ENCODE peak calls at places on chromosomes 13 and 19, in four cellular contexts. D is AG04449, Q is HFF-Myc, R is fibroblast of the aortic adventitia. P is an unnamed sample.

GRCh38 chr19:10602330-10603083 is 15.4 kb upstream of the AP1M2 start:
- DNase-seq in D (no peak), Q (no peak), R (peak), P (no peak)

GRCh38 chr19:16449330-16449961 is 22.3 kb downstream of the EPS15L1 start:
- DNase-seq in D (no peak), Q (no peak), R (no peak), P (no peak)

GRCh38 chr13:112616586-112617381 is 28.8 kb upstream of the TUBGCP3 start:
- DNase-seq in D (no peak), Q (no peak), R (peak), P (no peak)

GRCh38 chr19:38725469-38726283 is 18.6 kb downstream of the CAPN12 start:
- DNase-seq in D (no peak), Q (no peak), R (no peak), P (no peak)

GRCh38 chr19:38059897-38060296 is 152.9 kb downstream of the SIPA1L3 start:
- DNase-seq in D (no peak), Q (no peak), R (peak), P (no peak)

GRCh38 chr13:110317496-110318195 is 10.6 kb downstream of the COL4A2 start:
- DNase-seq in D (no peak), Q (no peak), R (no peak), P (no peak)

GRCh38 chr19:38720559-38721236 is 23.6 kb downstream of the CAPN12 start:
- DNase-seq in D (no peak), Q (no peak), R (no peak), P (no peak)

GRCh38 chr13:50691682-50692263 is 151.7 kb downstream of the DLEU7 start:
- DNase-seq in D (no peak), Q (no peak), R (peak), P (no peak)

GRCh38 chr13:94601446-94602431 is at the start of gene GPR180:
- DNase-seq in D (peak), Q (peak), R (peak), P (peak)

GRCh38 chr13:42229287-42229686 is 42.7 kb upstream of the AKAP11 start:
- DNase-seq in D (no peak), Q (no peak), R (no peak), P (no peak)

GRCh38 chr19:39046037-39046821 is 13.9 kb upstream of the FBXO27 start:
- DNase-seq in D (no peak), Q (peak), R (peak), P (no peak)

GRCh38 chr13:50594276-50594970 is 249.1 kb downstream of the DLEU7 start:
- DNase-seq in D (no peak), Q (no peak), R (no peak), P (no peak)

GRCh38 chr13:55464222-55464621 is 1676.5 kb upstream of the PRR20A start:
- DNase-seq in D (no peak), Q (no peak), R (no peak), P (no peak)

GRCh38 chr13:93080587-93080986 is 146.0 kb upstream of the GPC6 start:
- DNase-seq in D (no peak), Q (no peak), R (peak), P (peak)

GRCh38 chr19:34500656-34501120 is 19.1 kb downstream of the WTIP start:
- DNase-seq in D (no peak), Q (no peak), R (no peak), P (no peak)

GRCh38 chr13:59259416-59260000 is 904.2 kb downstream of the DIAPH3 start:
- DNase-seq in D (no peak), Q (no peak), R (no peak), P (no peak)

DNA sequence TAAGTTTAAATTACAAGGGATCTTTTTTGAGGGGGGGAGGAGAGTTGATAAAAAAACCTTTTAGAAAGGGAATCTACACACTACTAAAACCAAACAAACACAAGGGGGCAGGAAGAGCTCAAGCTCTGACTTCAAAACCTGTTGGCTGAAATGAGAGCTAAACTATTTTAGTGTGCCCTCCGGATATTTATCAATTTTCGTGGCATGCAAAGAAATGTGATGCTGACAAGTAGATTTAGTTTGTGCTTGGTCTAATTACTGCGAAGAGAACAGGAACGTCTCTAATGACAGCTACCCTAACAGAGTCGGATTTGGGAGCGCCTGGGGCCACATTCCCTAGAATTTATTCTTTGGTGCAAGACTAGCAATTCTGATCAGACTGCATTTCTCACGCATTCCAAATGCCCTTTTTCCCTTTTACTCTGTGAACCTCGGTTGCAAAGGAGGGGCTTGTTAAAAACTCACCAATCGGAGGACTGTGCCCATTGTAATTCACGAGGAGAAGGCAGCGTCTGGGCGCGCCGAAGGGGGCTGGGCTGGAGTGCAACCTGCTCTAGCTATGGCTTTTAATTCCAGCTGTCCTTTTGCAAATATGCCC is 804 bp upstream of the FREM2 start:
- DNase-seq in D (no peak), Q (no peak), R (no peak), P (no peak)
- TF ChIP-seq CTCF in D (no peak), Q (no peak), R (no peak), P (peak)

GRCh38 chr13:20222553-20222952 is 9.6 kb downstream of the GJB6 start:
- DNase-seq in D (no peak), Q (no peak), R (no peak), P (no peak)

GRCh38 chr13:20217168-20217567 is 15.0 kb downstream of the GJB6 start:
- DNase-seq in D (no peak), Q (no peak), R (no peak), P (no peak)

GRCh38 chr13:20221772-20222171 is 10.3 kb downstream of the GJB6 start:
- DNase-seq in D (no peak), Q (no peak), R (no peak), P (no peak)

GRCh38 chr13:20219585-20219984 is 12.5 kb downstream of the GJB6 start:
- DNase-seq in D (no peak), Q (no peak), R (no peak), P (no peak)
- H3K4me3 ChIP-seq in D (no peak), Q (no peak), R (no peak), P (no peak)

GRCh38 chr19:47610546-47610894 is 1.6 kb downstream of the BICRA start:
- DNase-seq in D (no peak), Q (no peak), R (no peak), P (no peak)

GRCh38 chr19:47607564-47608073 is 1.3 kb upstream of the BICRA start:
- DNase-seq in D (no peak), Q (no peak), R (no peak), P (no peak)

GRCh38 chr19:47608908-47609879 is at the start of gene BICRA:
- DNase-seq in D (no peak), Q (peak), R (peak), P (no peak)

GRCh38 chr19:47609885-47610545 is 1.1 kb downstream of the BICRA start:
- DNase-seq in D (no peak), Q (no peak), R (no peak), P (no peak)

DNA sequence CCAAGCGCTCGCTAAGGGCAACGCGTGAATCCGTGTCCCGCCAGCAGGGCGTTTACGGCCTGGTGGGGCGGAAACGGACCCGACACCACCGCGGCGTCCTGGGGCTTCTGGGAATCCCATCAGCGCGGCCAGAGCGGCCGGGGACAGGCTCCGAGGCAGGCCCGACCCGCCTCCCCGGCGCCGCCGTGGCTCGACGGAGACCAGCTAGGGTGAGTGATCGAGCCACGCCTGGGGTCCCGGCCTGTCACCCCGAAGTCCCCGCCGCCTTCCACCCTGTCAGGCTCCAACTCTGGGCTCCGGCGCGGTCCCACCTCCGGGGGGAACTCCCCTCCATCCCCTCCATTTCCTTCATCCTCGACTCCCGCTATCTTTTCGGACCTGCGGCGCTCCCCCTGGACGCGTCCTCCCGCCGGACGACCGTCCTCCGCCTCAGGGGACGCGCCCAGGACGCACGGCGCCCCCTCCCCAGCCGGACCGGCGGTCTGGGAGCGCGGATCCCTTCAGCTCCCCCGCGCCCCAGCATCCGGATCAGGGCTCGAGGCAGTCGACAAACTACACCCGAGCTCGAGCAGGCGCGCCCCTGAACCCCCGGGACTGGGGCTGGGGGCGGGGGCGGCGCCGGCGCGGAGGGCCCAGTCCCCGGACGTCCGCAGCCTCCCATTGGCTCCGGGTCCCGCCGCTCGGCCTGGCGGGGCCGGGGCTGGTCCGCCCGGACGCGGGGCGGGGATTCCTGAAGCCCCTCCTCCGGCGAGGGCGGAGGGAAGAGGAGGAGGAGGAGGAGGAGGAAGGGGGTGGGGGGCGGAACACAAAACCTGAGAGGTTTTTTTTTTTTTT is 643 bp upstream of the BICRA start:
- DNase-seq in D (no peak), Q (peak), R (peak), P (peak)
- TF ChIP-seq CTCF in D (peak), Q (no peak), R (peak), P (peak)

DNA sequence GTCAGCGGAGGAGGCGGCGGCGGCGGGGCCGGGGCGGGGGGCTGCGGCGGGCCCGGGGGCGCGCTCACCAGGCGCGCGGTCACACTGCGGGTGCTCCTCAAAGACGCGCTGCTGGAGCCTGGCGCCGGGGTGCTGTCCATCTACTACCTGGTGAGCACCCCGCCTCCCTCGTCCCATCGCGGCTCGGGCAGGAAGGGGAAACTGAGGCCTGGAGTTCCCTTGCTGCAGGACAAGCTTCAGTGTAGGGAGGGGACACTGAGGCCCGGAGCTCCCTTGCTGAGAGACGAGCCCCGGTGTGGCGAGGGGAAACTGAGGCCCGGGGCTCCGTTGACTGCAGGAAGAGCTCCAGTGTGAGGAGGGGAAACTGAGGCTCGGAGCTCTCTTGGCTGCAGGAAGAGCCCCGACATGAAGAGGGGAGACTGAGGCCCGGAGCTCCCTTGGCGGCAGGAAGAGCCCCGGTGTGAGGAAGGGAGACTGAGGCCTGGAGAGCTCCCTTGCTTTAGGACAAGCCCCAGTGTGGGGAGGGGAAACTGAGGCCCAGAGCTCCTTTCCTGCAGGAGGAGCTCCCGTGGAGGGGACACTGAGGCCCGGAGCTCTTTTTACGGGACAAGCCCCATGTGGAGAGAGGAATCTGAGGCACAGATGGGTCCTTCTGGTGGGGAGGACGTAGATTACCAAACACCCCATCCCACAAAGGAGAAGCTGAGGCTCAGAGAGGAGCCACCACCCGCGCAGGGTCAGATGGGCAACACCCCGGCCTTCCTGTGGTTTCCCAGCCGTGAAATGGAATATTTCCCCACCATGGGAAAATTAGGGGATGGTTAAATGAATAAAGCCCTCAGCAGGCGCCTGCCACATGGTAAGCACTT is 717 bp downstream of the MPND start:
- DNase-seq in D (no peak), Q (no peak), R (no peak), P (no peak)
- H3K4me3 ChIP-seq in D (peak), Q (peak), R (peak), P (peak)

GRCh38 chr13:20870829-20871228 is 31.7 kb downstream of the XPO4 start:
- DNase-seq in D (no peak), Q (no peak), R (no peak), P (no peak)

GRCh38 chr13:20867408-20867807 is 35.1 kb downstream of the XPO4 start:
- DNase-seq in D (no peak), Q (no peak), R (no peak), P (no peak)

GRCh38 chr13:20873348-20873747 is 29.2 kb downstream of the XPO4 start:
- DNase-seq in D (no peak), Q (peak), R (peak), P (no peak)

GRCh38 chr13:20869540-20869939 is 33.0 kb downstream of the XPO4 start:
- DNase-seq in D (no peak), Q (no peak), R (peak), P (no peak)
- TF ChIP-seq CTCF in D (no peak), Q (no peak), R (peak), P (peak)

GRCh38 chr19:1017906-1018305 is 3.0 kb downstream of the TMEM259 start:
- DNase-seq in D (no peak), Q (no peak), R (no peak), P (no peak)
- H3K4me3 ChIP-seq in D (no peak), Q (peak), R (peak), P (no peak)

GRCh38 chr13:66689628-66690027 is 540.5 kb downstream of the PCDH9 start:
- DNase-seq in D (no peak), Q (no peak), R (peak), P (no peak)
- TF ChIP-seq CTCF in D (peak), Q (no peak), R (peak), P (peak)

GRCh38 chr19:42282810-42283247 is 13.8 kb downstream of the CIC start:
- DNase-seq in D (no peak), Q (no peak), R (no peak), P (no peak)

GRCh38 chr19:42281175-42282035 is 12.4 kb downstream of the CIC start:
- DNase-seq in D (no peak), Q (no peak), R (peak), P (peak)

GRCh38 chr19:42280761-42281174 is 11.7 kb downstream of the CIC start:
- DNase-seq in D (no peak), Q (no peak), R (no peak), P (no peak)

GRCh38 chr19:42283248-42284065 is 14.4 kb downstream of the CIC start:
- DNase-seq in D (no peak), Q (no peak), R (peak), P (peak)

GRCh38 chr19:42282036-42282762 is 13.1 kb downstream of the CIC start:
- DNase-seq in D (no peak), Q (no peak), R (peak), P (no peak)
- H3K4me3 ChIP-seq in D (peak), Q (peak), R (peak), P (peak)

GRCh38 chr13:31234729-31235128 is 35.0 kb downstream of the B3GLCT start:
- DNase-seq in D (no peak), Q (no peak), R (no peak), P (no peak)
- TF ChIP-seq CTCF in D (peak), Q (peak), R (peak), P (peak)

DNA sequence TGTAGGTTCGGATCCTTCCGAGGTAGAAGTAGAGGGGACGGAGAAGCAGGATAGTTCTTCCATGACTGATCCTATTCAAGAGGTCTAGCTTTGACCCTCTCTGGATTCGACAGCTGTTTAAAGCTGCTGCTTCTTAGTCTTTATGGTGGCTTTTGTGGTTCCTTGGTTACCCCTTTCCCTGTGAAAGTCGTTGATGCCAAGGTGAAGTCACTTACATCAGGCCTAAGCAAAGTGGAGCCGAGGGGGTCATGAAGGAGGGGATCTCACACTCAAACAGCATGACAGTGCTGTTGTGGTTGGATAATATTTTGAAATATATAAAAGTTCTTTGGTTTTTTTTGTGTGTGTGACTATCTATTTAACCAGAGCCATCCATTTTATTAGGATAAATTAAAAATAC is 8.2 kb downstream of the CCDC70 start:
- DNase-seq in D (no peak), Q (no peak), R (no peak), P (no peak)
- H3K4me3 ChIP-seq in D (no peak), Q (no peak), R (no peak), P (no peak)

P was measured in retinal pigment epithelial cell.